ENCODE peak calls at places on chromosomes 5 and 9, in five cellular contexts. One of them, this sample, is unnamed.
A peak's percentile ranks its signal among the peaks of the same experiment; 100 is the strongest.

GRCh38 chr9:12718482-12719026 is 25.4 kb downstream of the TYRP1 start:
- DNase-seq in SJSA1: peak; percentile 25
- DNase-seq in psoas muscle: no peak
- DNase-seq in GM23248: peak; percentile 74
- DNase-seq in AG04449: peak; percentile 53
- DNase-seq in this sample: no peak

GRCh38 chr9:13144176-13144820 is 135.2 kb downstream of the MPDZ start:
- DNase-seq in SJSA1: no peak
- DNase-seq in psoas muscle: no peak
- DNase-seq in GM23248: no peak
- DNase-seq in AG04449: no peak
- DNase-seq in this sample: no peak

GRCh38 chr5:157820593-157821252 is 38.2 kb downstream of the CLINT1 start:
- DNase-seq in SJSA1: no peak
- DNase-seq in psoas muscle: no peak
- DNase-seq in GM23248: peak; percentile 79
- DNase-seq in AG04449: no peak
- DNase-seq in this sample: no peak

GRCh38 chr5:81068063-81068462 is 107.9 kb downstream of the RASGRF2 start:
- DNase-seq in SJSA1: no peak
- DNase-seq in psoas muscle: no peak
- DNase-seq in GM23248: no peak
- DNase-seq in AG04449: no peak
- DNase-seq in this sample: no peak

GRCh38 chr5:135569755-135570452 is 8.9 kb downstream of the CXCL14 start:
- DNase-seq in SJSA1: peak; percentile 65
- DNase-seq in psoas muscle: peak; percentile 62
- DNase-seq in GM23248: peak; percentile 68
- DNase-seq in AG04449: no peak
- DNase-seq in this sample: no peak

GRCh38 chr9:69526699-69527098 is 145.5 kb downstream of the APBA1 start:
- DNase-seq in SJSA1: no peak
- DNase-seq in psoas muscle: no peak
- DNase-seq in GM23248: no peak
- DNase-seq in AG04449: no peak
- DNase-seq in this sample: no peak

GRCh38 chr9:23962101-23962500 is 136.1 kb upstream of the ELAVL2 start:
- DNase-seq in SJSA1: no peak
- DNase-seq in psoas muscle: no peak
- DNase-seq in GM23248: no peak
- DNase-seq in AG04449: no peak
- DNase-seq in this sample: no peak

GRCh38 chr5:129474544-129474943 is 14.4 kb downstream of the ADAMTS19 start:
- DNase-seq in SJSA1: no peak
- DNase-seq in psoas muscle: no peak
- DNase-seq in GM23248: no peak
- DNase-seq in AG04449: no peak
- DNase-seq in this sample: no peak

GRCh38 chr5:160096178-160096577 is 23.1 kb downstream of the PWWP2A start:
- DNase-seq in SJSA1: no peak
- DNase-seq in psoas muscle: no peak
- DNase-seq in GM23248: no peak
- DNase-seq in AG04449: no peak
- DNase-seq in this sample: no peak

GRCh38 chr5:113217619-113218184 is 217.1 kb downstream of the TSSK1B start:
- DNase-seq in SJSA1: no peak
- DNase-seq in psoas muscle: no peak
- DNase-seq in GM23248: no peak
- DNase-seq in AG04449: no peak
- DNase-seq in this sample: no peak

GRCh38 chr5:113219695-113220094 is 215.1 kb downstream of the TSSK1B start:
- DNase-seq in SJSA1: no peak
- DNase-seq in psoas muscle: no peak
- DNase-seq in GM23248: no peak
- DNase-seq in AG04449: no peak
- DNase-seq in this sample: no peak

GRCh38 chr5:113216545-113216944 is 218.2 kb downstream of the TSSK1B start:
- DNase-seq in SJSA1: no peak
- DNase-seq in psoas muscle: no peak
- DNase-seq in GM23248: no peak
- DNase-seq in AG04449: no peak
- DNase-seq in this sample: no peak

GRCh38 chr5:113218906-113219517 is 215.8 kb downstream of the TSSK1B start:
- DNase-seq in SJSA1: no peak
- DNase-seq in psoas muscle: no peak
- DNase-seq in GM23248: no peak
- DNase-seq in AG04449: no peak
- DNase-seq in this sample: no peak

GRCh38 chr5:113218200-113218599 is 216.6 kb downstream of the TSSK1B start:
- DNase-seq in SJSA1: no peak
- DNase-seq in psoas muscle: no peak
- DNase-seq in GM23248: no peak
- DNase-seq in AG04449: no peak
- DNase-seq in this sample: no peak
- H3K4me3 ChIP-seq in SJSA1: no peak overlapping the region
- H3K4me3 ChIP-seq in psoas muscle: peak overlapping the region; percentile 36
- H3K4me3 ChIP-seq in GM23248: no peak overlapping the region
- H3K4me3 ChIP-seq in AG04449: no peak overlapping the region
- H3K4me3 ChIP-seq in this sample: no peak overlapping the region

GRCh38 chr5:125700380-125700856 is 722.8 kb upstream of the GRAMD2B start:
- DNase-seq in SJSA1: no peak
- DNase-seq in psoas muscle: no peak
- DNase-seq in GM23248: no peak
- DNase-seq in AG04449: no peak
- DNase-seq in this sample: no peak
- H3K4me3 ChIP-seq in SJSA1: no peak overlapping the region
- H3K4me3 ChIP-seq in psoas muscle: peak overlapping the region; percentile 48
- H3K4me3 ChIP-seq in GM23248: no peak overlapping the region
- H3K4me3 ChIP-seq in AG04449: no peak overlapping the region
- H3K4me3 ChIP-seq in this sample: peak overlapping the region; percentile 8

GRCh38 chr9:15509931-15510788 is 610 bp downstream of the PSIP1 start:
- DNase-seq in SJSA1: no peak
- DNase-seq in psoas muscle: peak; percentile 64
- DNase-seq in GM23248: peak; percentile 63
- DNase-seq in AG04449: no peak
- DNase-seq in this sample: peak; percentile 51

GRCh38 chr9:15512204-15512603 is 1.4 kb upstream of the PSIP1 start:
- DNase-seq in SJSA1: no peak
- DNase-seq in psoas muscle: no peak
- DNase-seq in GM23248: no peak
- DNase-seq in AG04449: no peak
- DNase-seq in this sample: no peak

GRCh38 chr9:15513335-15513734 is 2.6 kb upstream of the PSIP1 start:
- DNase-seq in SJSA1: no peak
- DNase-seq in psoas muscle: no peak
- DNase-seq in GM23248: peak; percentile 57
- DNase-seq in AG04449: no peak
- DNase-seq in this sample: no peak

GRCh38 chr9:15512889-15513288 is 2.1 kb upstream of the PSIP1 start:
- DNase-seq in SJSA1: no peak
- DNase-seq in psoas muscle: no peak
- DNase-seq in GM23248: no peak
- DNase-seq in AG04449: no peak
- DNase-seq in this sample: no peak

GRCh38 chr9:15510789-15511575 is at the start of gene PSIP1:
- DNase-seq in SJSA1: peak; percentile 55
- DNase-seq in psoas muscle: peak; percentile 88
- DNase-seq in GM23248: peak; percentile 89
- DNase-seq in AG04449: peak; percentile 19
- DNase-seq in this sample: peak; percentile 84
- H3K4me3 ChIP-seq in SJSA1: peak within 1 kb of the TSS; percentile 95
- H3K4me3 ChIP-seq in psoas muscle: peak within 1 kb of the TSS; percentile 98
- H3K4me3 ChIP-seq in GM23248: peak within 1 kb of the TSS; percentile 92
- H3K4me3 ChIP-seq in AG04449: peak within 1 kb of the TSS; percentile 83
- H3K4me3 ChIP-seq in this sample: peak within 1 kb of the TSS; percentile 93

GRCh38 chr5:174459832-174460448 is 264.4 kb upstream of the MSX2 start:
- DNase-seq in SJSA1: no peak
- DNase-seq in psoas muscle: no peak
- DNase-seq in GM23248: no peak
- DNase-seq in AG04449: no peak
- DNase-seq in this sample: no peak

GRCh38 chr5:174462128-174462527 is 262.3 kb upstream of the MSX2 start:
- DNase-seq in SJSA1: no peak
- DNase-seq in psoas muscle: no peak
- DNase-seq in GM23248: no peak
- DNase-seq in AG04449: no peak
- DNase-seq in this sample: no peak

GRCh38 chr5:174455301-174455700 is 269.1 kb upstream of the MSX2 start:
- DNase-seq in SJSA1: no peak
- DNase-seq in psoas muscle: no peak
- DNase-seq in GM23248: no peak
- DNase-seq in AG04449: no peak
- DNase-seq in this sample: no peak

GRCh38 chr5:174457141-174457678 is 267.2 kb upstream of the MSX2 start:
- DNase-seq in SJSA1: no peak
- DNase-seq in psoas muscle: no peak
- DNase-seq in GM23248: no peak
- DNase-seq in AG04449: no peak
- DNase-seq in this sample: no peak

DNA sequence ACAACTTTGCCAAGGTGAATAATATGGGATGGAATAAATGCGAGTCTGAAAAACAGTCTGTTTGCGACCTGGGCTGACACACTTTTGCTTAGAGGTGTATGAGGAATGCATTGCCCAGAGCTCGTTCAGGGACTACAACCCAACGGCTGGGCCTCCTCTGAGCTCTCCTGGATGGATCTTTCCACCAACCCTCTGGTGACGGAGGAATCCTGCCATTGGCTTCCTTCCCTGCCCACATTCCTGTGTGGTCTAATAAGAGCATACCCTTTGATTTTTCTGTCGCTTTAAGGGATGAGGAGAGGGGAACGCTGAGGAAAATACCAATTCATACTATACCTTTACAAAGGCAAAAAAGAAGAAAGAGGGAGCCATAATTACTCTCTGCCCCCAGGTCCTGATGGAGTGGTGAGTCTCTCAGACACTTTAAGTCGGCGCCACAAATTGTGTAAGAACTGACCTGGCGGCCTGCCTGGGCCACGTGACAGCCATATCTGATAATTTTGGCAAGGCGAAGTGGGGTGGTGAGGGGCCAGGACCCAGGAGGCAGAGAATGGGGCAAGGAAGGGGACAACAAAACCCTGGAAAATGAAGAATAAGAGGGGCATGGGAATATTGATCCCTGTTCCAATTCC is 265.2 kb upstream of the MSX2 start:
- DNase-seq in SJSA1: no peak
- DNase-seq in psoas muscle: no peak
- DNase-seq in GM23248: no peak
- DNase-seq in AG04449: no peak
- DNase-seq in this sample: no peak
- H3K4me3 ChIP-seq in SJSA1: no peak overlapping the region
- H3K4me3 ChIP-seq in psoas muscle: no peak overlapping the region
- H3K4me3 ChIP-seq in GM23248: no peak overlapping the region
- H3K4me3 ChIP-seq in AG04449: no peak overlapping the region
- H3K4me3 ChIP-seq in this sample: no peak overlapping the region

GRCh38 chr9:133031130-133031422 is 279 bp downstream of the GTF3C5 start:
- DNase-seq in SJSA1: no peak
- DNase-seq in psoas muscle: no peak
- DNase-seq in GM23248: no peak
- DNase-seq in AG04449: no peak
- DNase-seq in this sample: peak; percentile 42

GRCh38 chr9:133030317-133031129 is at the start of gene GTF3C5:
- DNase-seq in SJSA1: peak; percentile 92
- DNase-seq in psoas muscle: peak; percentile 95
- DNase-seq in GM23248: peak; percentile 100
- DNase-seq in AG04449: peak; percentile 96
- DNase-seq in this sample: peak; percentile 93

GRCh38 chr9:133029994-133030316 is 842 bp upstream of the GTF3C5 start:
- DNase-seq in SJSA1: no peak
- DNase-seq in psoas muscle: no peak
- DNase-seq in GM23248: no peak
- DNase-seq in AG04449: no peak
- DNase-seq in this sample: peak; percentile 58

GRCh38 chr9:133031496-133031911 is 707 bp downstream of the GTF3C5 start:
- DNase-seq in SJSA1: no peak
- DNase-seq in psoas muscle: no peak
- DNase-seq in GM23248: peak; percentile 20
- DNase-seq in AG04449: no peak
- DNase-seq in this sample: peak; percentile 10

DNA sequence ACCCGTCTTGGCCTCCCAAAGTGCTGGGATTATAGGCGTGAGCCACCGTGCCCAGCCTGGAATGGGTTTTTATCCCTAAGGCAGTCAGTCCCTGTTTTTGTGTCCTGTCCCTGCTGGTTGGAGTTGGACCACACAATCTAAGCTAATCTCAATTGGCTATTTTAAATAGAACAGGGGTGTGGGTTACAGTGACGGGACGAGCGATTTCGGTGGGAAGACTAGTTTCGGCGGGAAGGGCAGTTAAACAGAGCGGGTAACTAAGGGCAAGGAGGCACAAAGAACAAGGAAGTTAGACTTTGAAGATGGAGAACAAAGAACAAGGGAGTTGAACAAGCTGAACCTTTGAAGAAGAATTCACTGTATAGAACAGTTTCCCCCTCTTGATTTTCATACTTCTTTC is 1.4 kb downstream of the GTF3C5 start:
- DNase-seq in SJSA1: no peak
- DNase-seq in psoas muscle: no peak
- DNase-seq in GM23248: no peak
- DNase-seq in AG04449: no peak
- DNase-seq in this sample: peak; percentile 18
- H3K4me3 ChIP-seq in SJSA1: no peak overlapping the region
- H3K4me3 ChIP-seq in psoas muscle: peak overlapping the region; percentile 99
- H3K4me3 ChIP-seq in GM23248: peak overlapping the region; percentile 92
- H3K4me3 ChIP-seq in AG04449: no peak overlapping the region
- H3K4me3 ChIP-seq in this sample: peak overlapping the region; percentile 91

DNA sequence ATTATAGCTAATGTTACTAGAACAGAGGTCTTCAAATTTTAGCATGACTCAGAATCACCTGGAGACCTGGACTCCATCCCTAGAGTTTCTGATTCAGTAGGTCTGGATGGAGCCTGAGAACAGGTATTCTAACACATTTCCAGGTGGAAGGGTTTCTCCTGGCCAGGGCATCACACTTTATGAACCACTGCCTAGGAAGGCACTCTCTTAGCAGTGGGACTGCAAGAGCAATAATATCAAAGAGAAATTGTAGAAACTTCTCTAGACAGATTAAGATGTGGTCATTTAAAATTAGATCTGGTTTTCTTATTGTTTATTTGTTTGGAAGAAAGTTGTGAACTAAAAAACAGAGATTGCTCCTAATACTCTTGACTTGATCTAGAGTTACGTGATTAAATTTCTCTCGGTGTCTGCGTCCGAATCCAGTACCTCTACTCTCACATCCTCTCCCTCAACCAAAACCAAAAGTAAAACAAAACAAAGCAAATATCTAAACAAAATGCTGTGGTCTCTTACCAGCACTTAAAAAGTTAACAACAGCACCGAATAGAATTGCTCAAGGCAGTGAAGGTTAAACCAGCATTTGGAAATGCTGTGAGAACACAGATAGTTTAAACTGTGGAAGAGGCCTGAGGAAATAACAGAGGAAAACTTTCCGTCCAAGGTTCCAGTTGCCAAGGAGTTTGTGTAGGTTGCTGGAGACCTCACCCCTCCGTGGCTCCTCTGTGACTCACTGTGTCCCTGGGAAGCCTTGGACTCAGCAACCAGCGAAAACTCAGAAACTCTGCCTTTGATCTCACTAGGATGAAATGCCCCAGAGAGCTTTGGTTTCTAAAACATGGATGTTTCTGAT is 193.4 kb downstream of the ARRDC3 start:
- DNase-seq in SJSA1: peak; percentile 65
- DNase-seq in psoas muscle: no peak
- DNase-seq in GM23248: peak; percentile 95
- DNase-seq in AG04449: no peak
- DNase-seq in this sample: no peak
- H3K4me3 ChIP-seq in SJSA1: peak overlapping the region; percentile 29
- H3K4me3 ChIP-seq in psoas muscle: peak overlapping the region; percentile 42
- H3K4me3 ChIP-seq in GM23248: peak overlapping the region; percentile 60
- H3K4me3 ChIP-seq in AG04449: no peak overlapping the region
- H3K4me3 ChIP-seq in this sample: peak overlapping the region; percentile 22